ENCODE peak calls at places on chromosomes 3 and 15, in eight cellular contexts. J, E, S, H, C, F, L and G are unnamed samples.

GRCh38 chr15:78726870-78727551 is 84.3 kb downstream of the ADAMTS7 start:
- DNase-seq in J (peak), E (peak), S (peak), H (no peak), C (peak), F (no peak), L (peak), G (no peak)

GRCh38 chr3:35633332-35634124 is 5.8 kb upstream of the ARPP21 start:
- DNase-seq in J (no peak), E (no peak), S (no peak), H (no peak), C (no peak), F (no peak), L (no peak), G (no peak)

GRCh38 chr15:40155270-40155910 is 5.5 kb upstream of the BUB1B start:
- DNase-seq in J (no peak), E (no peak), S (no peak), H (peak), C (no peak), F (no peak), L (no peak), G (no peak)

GRCh38 chr3:196406806-196407470 is 25.3 kb downstream of the UBXN7 start:
- DNase-seq in J (no peak), E (no peak), S (peak), H (no peak), C (no peak), F (no peak), L (no peak), G (peak)

GRCh38 chr3:193816656-193817311 is 223.8 kb downstream of the OPA1 start:
- DNase-seq in J (no peak), E (no peak), S (peak), H (peak), C (no peak), F (no peak), L (peak), G (peak)

GRCh38 chr15:62847900-62848489 is 194.6 kb upstream of the TPM1 start:
- DNase-seq in J (peak), E (peak), S (peak), H (peak), C (peak), F (no peak), L (peak), G (peak)

GRCh38 chr3:38327335-38328009 is 19.1 kb upstream of the XYLB start:
- DNase-seq in J (peak), E (no peak), S (no peak), H (no peak), C (no peak), F (no peak), L (no peak), G (peak)

GRCh38 chr15:70127288-70127746 is 29.6 kb upstream of the TLE3 start:
- DNase-seq in J (no peak), E (no peak), S (no peak), H (no peak), C (peak), F (no peak), L (no peak), G (no peak)

GRCh38 chr3:48403533-48404439 is 26.1 kb downstream of the PLXNB1 start:
- DNase-seq in J (no peak), E (no peak), S (peak), H (no peak), C (no peak), F (no peak), L (no peak), G (no peak)

GRCh38 chr3:17928502-17929145 is 186.2 kb upstream of the TBC1D5 start:
- DNase-seq in J (no peak), E (no peak), S (no peak), H (no peak), C (no peak), F (no peak), L (no peak), G (no peak)

GRCh38 chr3:17931121-17931520 is 188.7 kb upstream of the TBC1D5 start:
- DNase-seq in J (no peak), E (no peak), S (no peak), H (no peak), C (no peak), F (no peak), L (no peak), G (no peak)

GRCh38 chr3:17932372-17932771 is 189.9 kb upstream of the TBC1D5 start:
- DNase-seq in J (no peak), E (no peak), S (no peak), H (no peak), C (no peak), F (no peak), L (no peak), G (no peak)

GRCh38 chr3:17927036-17927435 is 184.6 kb upstream of the TBC1D5 start:
- DNase-seq in J (no peak), E (no peak), S (no peak), H (no peak), C (no peak), F (no peak), L (no peak), G (no peak)
- TF ChIP-seq RAD21 in J (no peak), E (no peak), S (no peak), H (no peak), C (no peak), F (no peak), L (no peak), G (no peak)

GRCh38 chr3:138578961-138579574 is 15.0 kb downstream of the CEP70 start:
- DNase-seq in J (no peak), E (no peak), S (no peak), H (no peak), C (no peak), F (no peak), L (no peak), G (no peak)

GRCh38 chr3:138573138-138573537 is 20.9 kb downstream of the CEP70 start:
- DNase-seq in J (no peak), E (no peak), S (no peak), H (no peak), C (no peak), F (no peak), L (no peak), G (no peak)

DNA sequence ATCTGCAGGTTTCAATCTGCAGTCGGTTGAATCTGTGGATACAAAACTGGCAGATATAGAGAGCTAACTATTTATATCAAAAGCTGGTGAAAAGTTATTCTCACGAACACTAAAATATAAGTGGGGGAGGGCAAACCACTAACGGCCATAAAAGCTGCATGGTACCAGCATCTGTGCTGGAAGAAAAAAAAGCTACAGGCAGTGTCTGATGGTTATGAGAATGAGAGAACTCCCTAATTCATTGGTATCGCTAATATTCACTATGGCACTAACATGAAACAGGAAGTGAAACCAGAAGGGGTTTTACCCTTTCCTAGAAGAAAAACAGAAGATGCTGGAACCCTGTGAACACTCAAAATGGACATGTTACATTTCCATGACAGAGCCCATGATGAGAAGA is 15.9 kb downstream of the CEP70 start:
- DNase-seq in J (no peak), E (no peak), S (no peak), H (no peak), C (no peak), F (no peak), L (no peak), G (no peak)
- TF ChIP-seq RAD21 in J (no peak), E (no peak), S (no peak), H (no peak), C (no peak), F (no peak), L (no peak), G (no peak)

DNA sequence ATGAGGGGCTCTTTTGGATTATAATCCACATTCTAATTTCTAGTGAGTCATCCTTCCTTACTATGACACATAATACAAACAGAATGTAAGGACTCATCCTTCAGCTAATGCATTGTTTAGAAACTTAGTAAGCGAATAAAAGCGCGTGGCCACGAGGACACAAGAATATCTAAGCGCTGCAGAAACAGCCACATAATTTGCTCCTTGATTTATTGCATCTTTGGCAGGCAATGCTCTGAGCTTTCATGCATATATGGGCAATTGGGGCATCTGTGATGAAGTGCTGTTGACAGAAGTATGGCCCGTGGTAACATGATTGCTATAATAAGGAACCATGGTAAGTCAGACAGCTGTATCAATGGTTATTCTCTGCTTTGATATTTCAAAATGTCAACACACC is 191.3 kb upstream of the ZNF385D start:
- DNase-seq in J (no peak), E (no peak), S (no peak), H (no peak), C (no peak), F (no peak), L (no peak), G (peak)
- TF ChIP-seq RAD21 in J (no peak), E (no peak), S (no peak), H (no peak), C (no peak), F (no peak), L (no peak), G (no peak)

GRCh38 chr15:100107606-100108225 is 234.1 kb downstream of the ADAMTS17 start:
- DNase-seq in J (no peak), E (no peak), S (no peak), H (no peak), C (no peak), F (no peak), L (no peak), G (no peak)
- TF ChIP-seq RAD21 in J (no peak), E (no peak), S (no peak), H (no peak), C (no peak), F (no peak), L (no peak), G (no peak)

DNA sequence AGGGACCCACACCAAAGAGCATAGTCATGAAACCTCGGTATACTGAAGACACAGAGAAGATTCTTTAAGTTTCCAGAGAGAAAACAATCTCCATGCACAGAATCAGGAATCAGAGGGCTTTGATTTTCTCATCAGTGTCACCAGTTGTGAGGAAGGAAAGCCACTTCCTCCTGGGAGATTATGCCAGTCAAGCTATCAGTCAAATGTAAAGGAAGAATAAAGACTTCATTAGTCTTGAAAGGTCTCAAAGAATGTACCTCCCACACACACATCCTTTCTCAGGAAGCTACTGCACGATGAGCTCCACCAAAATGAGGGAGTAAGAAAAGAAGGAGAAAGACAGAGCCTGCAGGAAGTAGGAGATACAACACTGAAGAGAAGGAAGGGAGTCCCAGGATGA is 486.3 kb downstream of the SHQ1 start:
- DNase-seq in J (no peak), E (no peak), S (no peak), H (no peak), C (no peak), F (no peak), L (no peak), G (no peak)
- TF ChIP-seq RAD21 in J (no peak), E (no peak), S (no peak), H (no peak), C (no peak), F (no peak), L (no peak), G (no peak)

DNA sequence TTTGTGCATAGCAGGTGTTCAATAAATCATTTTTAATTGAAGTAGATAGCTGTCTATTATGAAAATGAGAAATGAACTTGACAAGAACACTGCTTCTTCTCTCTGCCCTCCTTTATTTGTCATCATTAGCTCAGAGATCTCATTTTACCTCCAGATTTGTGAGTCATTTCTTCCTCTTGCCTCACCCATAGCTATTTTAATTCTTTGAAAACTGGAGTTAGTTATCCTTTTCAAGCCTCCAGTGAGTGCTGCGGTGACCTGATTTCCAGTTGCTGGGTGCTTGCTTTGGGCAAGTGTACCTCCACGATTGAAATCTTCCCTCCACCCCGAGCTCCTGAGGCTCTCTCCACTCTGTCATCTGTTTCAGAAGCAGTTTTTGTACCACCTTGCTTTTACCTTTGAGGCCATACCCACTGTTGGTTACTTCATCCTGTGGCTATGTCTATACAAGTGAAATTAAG is 114.6 kb downstream of the NFKBIZ start:
- DNase-seq in J (no peak), E (no peak), S (no peak), H (no peak), C (no peak), F (no peak), L (no peak), G (peak)
- TF ChIP-seq RAD21 in J (no peak), E (no peak), S (no peak), H (no peak), C (no peak), F (no peak), L (no peak), G (no peak)

GRCh38 chr3:83218383-83219200 is 1457.1 kb upstream of the GBE1 start:
- DNase-seq in J (no peak), E (no peak), S (peak), H (no peak), C (no peak), F (no peak), L (no peak), G (no peak)

GRCh38 chr3:83216919-83217594 is 1455.6 kb upstream of the GBE1 start:
- DNase-seq in J (no peak), E (no peak), S (no peak), H (no peak), C (no peak), F (no peak), L (no peak), G (no peak)
- TF ChIP-seq RAD21 in J (no peak), E (no peak), S (no peak), H (no peak), C (no peak), F (no peak), L (no peak), G (no peak)

GRCh38 chr3:177881330-177881729 is 654.9 kb upstream of the KCNMB2 start:
- DNase-seq in J (no peak), E (no peak), S (peak), H (no peak), C (no peak), F (no peak), L (no peak), G (no peak)
- TF ChIP-seq RAD21 in J (no peak), E (no peak), S (peak), H (no peak), C (no peak), F (no peak), L (no peak), G (no peak)

GRCh38 chr3:110133971-110134370 is 796.6 kb upstream of the DPPA4 start:
- DNase-seq in J (no peak), E (no peak), S (no peak), H (no peak), C (no peak), F (no peak), L (no peak), G (no peak)

DNA sequence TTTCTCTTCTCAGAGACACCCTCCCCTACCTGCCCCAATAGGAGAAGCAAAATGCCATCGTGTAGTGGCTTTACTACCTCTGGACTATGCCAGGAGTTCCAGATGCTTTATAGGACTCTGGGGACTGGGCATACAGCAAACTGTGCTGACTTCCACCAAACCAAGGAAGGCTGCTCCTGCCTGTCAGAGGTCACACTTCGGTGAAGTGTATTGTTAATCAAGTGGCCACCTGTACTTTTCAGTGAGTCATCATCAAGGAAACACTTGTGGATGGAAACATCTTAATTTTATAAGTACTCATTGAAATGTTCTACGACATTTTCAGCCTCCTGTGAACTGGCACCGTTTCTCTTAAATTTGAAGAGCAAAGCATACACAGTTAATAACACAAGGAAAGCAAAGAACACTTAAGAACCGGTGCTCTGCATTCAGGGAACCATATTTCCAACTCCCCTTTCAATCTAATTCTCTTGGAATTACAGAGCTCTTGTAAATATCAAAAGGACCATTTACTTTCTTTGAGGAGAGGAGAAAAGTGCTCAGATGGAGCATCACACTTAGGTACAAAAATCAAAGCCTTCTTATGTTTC is 801.7 kb upstream of the DPPA4 start:
- DNase-seq in J (no peak), E (no peak), S (no peak), H (no peak), C (no peak), F (no peak), L (no peak), G (no peak)
- TF ChIP-seq RAD21 in J (no peak), E (no peak), S (no peak), H (no peak), C (no peak), F (no peak), L (no peak), G (no peak)